ENCODE peak calls at places on chromosomes 11 and 22, in seven cellular contexts. One of them, this sample, is unnamed.

GRCh38 chr11:35523351-35523768 is 2.1 kb downstream of the PAMR1 start:
- DNase-seq in tibial nerve: no peak
- DNase-seq in uterus: no peak
- DNase-seq in right lobe of liver: no peak
- DNase-seq in CD8-positive, alpha-beta T cell: no peak
- DNase-seq in trophoblast cell: no peak
- DNase-seq in effector memory CD4-positive, alpha-beta T cell: no peak
- DNase-seq in this sample: no peak

GRCh38 chr11:128448981-128449713 is 138.2 kb downstream of the ETS1 start:
- DNase-seq in tibial nerve: no peak
- DNase-seq in uterus: no peak
- DNase-seq in trophoblast cell: no peak
- DNase-seq in effector memory CD4-positive, alpha-beta T cell: no peak
- DNase-seq in CD8-positive, alpha-beta T cell: no peak
- DNase-seq in right lobe of liver: no peak
- DNase-seq in this sample: no peak

GRCh38 chr22:49081261-49081666 is 746.4 kb downstream of the BRD1 start:
- DNase-seq in tibial nerve: no peak
- DNase-seq in effector memory CD4-positive, alpha-beta T cell: no peak
- DNase-seq in CD8-positive, alpha-beta T cell: no peak
- DNase-seq in uterus: no peak
- DNase-seq in right lobe of liver: no peak
- DNase-seq in trophoblast cell: no peak
- DNase-seq in this sample: no peak

GRCh38 chr11:110086892-110087309 is 6.3 kb upstream of the ZC3H12C start:
- DNase-seq in effector memory CD4-positive, alpha-beta T cell: no peak
- DNase-seq in CD8-positive, alpha-beta T cell: no peak
- DNase-seq in right lobe of liver: no peak
- DNase-seq in uterus: no peak
- DNase-seq in trophoblast cell: peak; percentile 36
- DNase-seq in tibial nerve: peak; percentile 58
- DNase-seq in this sample: no peak

GRCh38 chr11:102276302-102277182 is 40.7 kb upstream of the BIRC3 start:
- DNase-seq in uterus: no peak
- DNase-seq in trophoblast cell: no peak
- DNase-seq in effector memory CD4-positive, alpha-beta T cell: no peak
- DNase-seq in right lobe of liver: no peak
- DNase-seq in tibial nerve: no peak
- DNase-seq in CD8-positive, alpha-beta T cell: no peak
- DNase-seq in this sample: no peak

GRCh38 chr22:35544189-35544588 is 3.6 kb downstream of the RASD2 start:
- DNase-seq in uterus: no peak
- DNase-seq in CD8-positive, alpha-beta T cell: no peak
- DNase-seq in tibial nerve: no peak
- DNase-seq in trophoblast cell: no peak
- DNase-seq in effector memory CD4-positive, alpha-beta T cell: no peak
- DNase-seq in right lobe of liver: no peak
- DNase-seq in this sample: no peak

GRCh38 chr11:119363081-119363861 is 16.8 kb upstream of the MFRP start:
- DNase-seq in right lobe of liver: peak; percentile 40
- DNase-seq in tibial nerve: no peak
- DNase-seq in effector memory CD4-positive, alpha-beta T cell: no peak
- DNase-seq in uterus: peak; percentile 32
- DNase-seq in trophoblast cell: no peak
- DNase-seq in CD8-positive, alpha-beta T cell: no peak
- DNase-seq in this sample: peak; percentile 64

GRCh38 chr22:48919851-48920589 is 907.7 kb downstream of the BRD1 start:
- DNase-seq in trophoblast cell: no peak
- DNase-seq in right lobe of liver: no peak
- DNase-seq in uterus: no peak
- DNase-seq in tibial nerve: no peak
- DNase-seq in CD8-positive, alpha-beta T cell: no peak
- DNase-seq in effector memory CD4-positive, alpha-beta T cell: no peak
- DNase-seq in this sample: no peak

GRCh38 chr11:57230797-57231538 is 6.1 kb downstream of the APLNR start:
- DNase-seq in trophoblast cell: no peak
- DNase-seq in uterus: no peak
- DNase-seq in tibial nerve: no peak
- DNase-seq in right lobe of liver: no peak
- DNase-seq in CD8-positive, alpha-beta T cell: no peak
- DNase-seq in effector memory CD4-positive, alpha-beta T cell: no peak
- DNase-seq in this sample: no peak

GRCh38 chr11:8732748-8733241 is 50.2 kb downstream of the RPL27A start:
- DNase-seq in trophoblast cell: no peak
- DNase-seq in effector memory CD4-positive, alpha-beta T cell: no peak
- DNase-seq in uterus: peak; percentile 75
- DNase-seq in tibial nerve: no peak
- DNase-seq in right lobe of liver: peak; percentile 88
- DNase-seq in CD8-positive, alpha-beta T cell: no peak
- DNase-seq in this sample: peak; percentile 89

GRCh38 chr11:41286751-41287150 is 172.7 kb downstream of the LRRC4C start:
- DNase-seq in trophoblast cell: no peak
- DNase-seq in tibial nerve: no peak
- DNase-seq in right lobe of liver: no peak
- DNase-seq in effector memory CD4-positive, alpha-beta T cell: no peak
- DNase-seq in CD8-positive, alpha-beta T cell: no peak
- DNase-seq in uterus: no peak
- DNase-seq in this sample: no peak

GRCh38 chr11:7546324-7546791 is 32.6 kb downstream of the PPFIBP2 start:
- DNase-seq in right lobe of liver: no peak
- DNase-seq in tibial nerve: no peak
- DNase-seq in trophoblast cell: peak; percentile 38
- DNase-seq in CD8-positive, alpha-beta T cell: no peak
- DNase-seq in uterus: peak; percentile 24
- DNase-seq in effector memory CD4-positive, alpha-beta T cell: no peak
- DNase-seq in this sample: no peak

GRCh38 chr11:129251067-129251466 is 58.9 kb upstream of the ARHGAP32 start:
- DNase-seq in right lobe of liver: no peak
- DNase-seq in trophoblast cell: no peak
- DNase-seq in effector memory CD4-positive, alpha-beta T cell: no peak
- DNase-seq in uterus: no peak
- DNase-seq in CD8-positive, alpha-beta T cell: no peak
- DNase-seq in tibial nerve: no peak
- DNase-seq in this sample: no peak

GRCh38 chr11:117641008-117641915 is 155.8 kb downstream of the DSCAML1 start:
- DNase-seq in uterus: no peak
- DNase-seq in tibial nerve: no peak
- DNase-seq in trophoblast cell: no peak
- DNase-seq in effector memory CD4-positive, alpha-beta T cell: no peak
- DNase-seq in right lobe of liver: no peak
- DNase-seq in CD8-positive, alpha-beta T cell: no peak
- DNase-seq in this sample: no peak

GRCh38 chr11:11237433-11237832 is 115.6 kb downstream of the CSNK2A3 start:
- DNase-seq in effector memory CD4-positive, alpha-beta T cell: no peak
- DNase-seq in CD8-positive, alpha-beta T cell: no peak
- DNase-seq in right lobe of liver: no peak
- DNase-seq in trophoblast cell: no peak
- DNase-seq in uterus: no peak
- DNase-seq in tibial nerve: no peak
- DNase-seq in this sample: no peak

GRCh38 chr11:65718964-65719492 is 1.6 kb downstream of the RNASEH2C start:
- DNase-seq in effector memory CD4-positive, alpha-beta T cell: no peak
- DNase-seq in tibial nerve: no peak
- DNase-seq in CD8-positive, alpha-beta T cell: no peak
- DNase-seq in trophoblast cell: no peak
- DNase-seq in uterus: no peak
- DNase-seq in right lobe of liver: peak; percentile 65
- DNase-seq in this sample: no peak

GRCh38 chr22:49251371-49251770 is 576.3 kb downstream of the BRD1 start:
- DNase-seq in trophoblast cell: no peak
- DNase-seq in CD8-positive, alpha-beta T cell: no peak
- DNase-seq in tibial nerve: no peak
- DNase-seq in uterus: no peak
- DNase-seq in right lobe of liver: no peak
- DNase-seq in effector memory CD4-positive, alpha-beta T cell: no peak
- DNase-seq in this sample: no peak

DNA sequence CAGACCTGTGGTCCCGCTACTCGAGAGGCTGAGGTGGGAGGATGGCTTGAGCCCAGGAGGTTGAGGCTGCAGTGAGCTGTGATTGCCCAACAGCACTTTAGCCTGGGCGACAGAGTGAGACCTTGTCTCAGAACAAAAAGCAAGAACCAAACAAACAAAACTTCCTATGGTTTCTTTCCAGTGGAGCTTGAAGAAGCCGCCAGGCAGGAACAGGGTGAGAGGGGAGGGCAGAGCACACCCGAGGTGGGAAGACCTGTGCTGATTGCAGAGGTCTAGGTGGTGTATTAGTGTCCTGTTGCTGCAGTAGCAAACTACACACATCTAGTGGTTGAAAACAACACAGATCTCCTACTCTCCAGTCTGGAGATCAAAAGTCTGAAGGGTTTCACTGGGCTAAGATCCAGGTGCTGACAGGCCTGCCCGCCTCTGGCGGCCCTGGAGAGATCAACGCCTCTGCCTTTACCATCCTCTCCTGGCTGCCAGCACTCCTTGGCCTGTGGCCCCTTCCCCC is 10.5 kb downstream of the ARHGEF17 start:
- DNase-seq in tibial nerve: no peak
- DNase-seq in right lobe of liver: no peak
- DNase-seq in CD8-positive, alpha-beta T cell: no peak
- DNase-seq in uterus: no peak
- DNase-seq in trophoblast cell: no peak
- DNase-seq in effector memory CD4-positive, alpha-beta T cell: no peak
- DNase-seq in this sample: no peak
- H3K4me3 ChIP-seq in tibial nerve: no peak overlapping the region
- H3K4me3 ChIP-seq in right lobe of liver: no peak overlapping the region
- H3K4me3 ChIP-seq in CD8-positive, alpha-beta T cell: no peak overlapping the region
- H3K4me3 ChIP-seq in uterus: no peak overlapping the region
- H3K4me3 ChIP-seq in trophoblast cell: no peak overlapping the region
- H3K4me3 ChIP-seq in effector memory CD4-positive, alpha-beta T cell: no peak overlapping the region
- H3K4me3 ChIP-seq in this sample: peak overlapping the region; percentile 1

DNA sequence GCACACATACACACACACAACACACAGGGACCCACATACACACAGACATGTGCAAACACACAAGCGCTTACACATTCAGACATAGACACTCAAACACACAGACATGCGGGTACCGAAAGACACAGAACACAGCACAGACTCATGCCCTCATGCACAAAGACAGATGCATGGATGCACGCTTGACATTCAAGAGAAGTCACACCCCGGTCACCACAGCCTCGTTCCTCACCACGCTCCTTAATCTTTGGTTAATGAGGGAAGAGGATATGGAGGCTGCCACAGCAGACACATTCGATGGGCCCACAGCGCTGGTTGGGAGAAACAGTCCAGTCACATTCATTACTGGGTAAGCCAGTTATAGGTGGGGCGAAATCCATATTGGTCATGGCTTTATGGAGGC is 51.9 kb upstream of the EIF3D start:
- DNase-seq in effector memory CD4-positive, alpha-beta T cell: no peak
- DNase-seq in tibial nerve: no peak
- DNase-seq in CD8-positive, alpha-beta T cell: no peak
- DNase-seq in trophoblast cell: peak; percentile 16
- DNase-seq in right lobe of liver: no peak
- DNase-seq in uterus: no peak
- DNase-seq in this sample: no peak
- H3K4me1 ChIP-seq in effector memory CD4-positive, alpha-beta T cell: no peaks in the 10 kb centered on the region
- H3K4me1 ChIP-seq in tibial nerve: no peaks in the 10 kb centered on the region
- H3K4me1 ChIP-seq in CD8-positive, alpha-beta T cell: no peaks in the 10 kb centered on the region
- H3K4me1 ChIP-seq in trophoblast cell: peaks cover 2% of the 10 kb centered on the region
- H3K4me1 ChIP-seq in right lobe of liver: no peaks in the 10 kb centered on the region
- H3K4me1 ChIP-seq in uterus: no peaks in the 10 kb centered on the region
- H3K4me1 ChIP-seq in this sample: no peaks in the 10 kb centered on the region

GRCh38 chr22:24443668-24444067 is 16.3 kb downstream of the ADORA2A start:
- DNase-seq in uterus: no peak
- DNase-seq in tibial nerve: no peak
- DNase-seq in right lobe of liver: no peak
- DNase-seq in trophoblast cell: no peak
- DNase-seq in effector memory CD4-positive, alpha-beta T cell: no peak
- DNase-seq in CD8-positive, alpha-beta T cell: no peak
- DNase-seq in this sample: no peak

GRCh38 chr22:24445481-24446290 is 18.3 kb downstream of the ADORA2A start:
- DNase-seq in uterus: no peak
- DNase-seq in right lobe of liver: no peak
- DNase-seq in effector memory CD4-positive, alpha-beta T cell: no peak
- DNase-seq in trophoblast cell: no peak
- DNase-seq in CD8-positive, alpha-beta T cell: no peak
- DNase-seq in tibial nerve: no peak
- DNase-seq in this sample: no peak

GRCh38 chr22:24446291-24446611 is 18.9 kb downstream of the ADORA2A start:
- DNase-seq in uterus: no peak
- DNase-seq in trophoblast cell: no peak
- DNase-seq in tibial nerve: no peak
- DNase-seq in CD8-positive, alpha-beta T cell: no peak
- DNase-seq in effector memory CD4-positive, alpha-beta T cell: no peak
- DNase-seq in right lobe of liver: no peak
- DNase-seq in this sample: no peak

GRCh38 chr22:24444251-24444650 is 16.9 kb downstream of the ADORA2A start:
- DNase-seq in CD8-positive, alpha-beta T cell: no peak
- DNase-seq in tibial nerve: no peak
- DNase-seq in effector memory CD4-positive, alpha-beta T cell: no peak
- DNase-seq in trophoblast cell: no peak
- DNase-seq in right lobe of liver: no peak
- DNase-seq in uterus: no peak
- DNase-seq in this sample: no peak

GRCh38 chr22:24444729-24445466 is 17.5 kb downstream of the ADORA2A start:
- DNase-seq in CD8-positive, alpha-beta T cell: no peak
- DNase-seq in effector memory CD4-positive, alpha-beta T cell: no peak
- DNase-seq in tibial nerve: no peak
- DNase-seq in uterus: no peak
- DNase-seq in right lobe of liver: no peak
- DNase-seq in trophoblast cell: no peak
- DNase-seq in this sample: no peak
- H3K4me3 ChIP-seq in CD8-positive, alpha-beta T cell: no peak overlapping the region
- H3K4me3 ChIP-seq in effector memory CD4-positive, alpha-beta T cell: no peak overlapping the region
- H3K4me3 ChIP-seq in tibial nerve: no peak overlapping the region
- H3K4me3 ChIP-seq in uterus: no peak overlapping the region
- H3K4me3 ChIP-seq in right lobe of liver: no peak overlapping the region
- H3K4me3 ChIP-seq in trophoblast cell: peak overlapping the region; percentile 18
- H3K4me3 ChIP-seq in this sample: no peak overlapping the region

DNA sequence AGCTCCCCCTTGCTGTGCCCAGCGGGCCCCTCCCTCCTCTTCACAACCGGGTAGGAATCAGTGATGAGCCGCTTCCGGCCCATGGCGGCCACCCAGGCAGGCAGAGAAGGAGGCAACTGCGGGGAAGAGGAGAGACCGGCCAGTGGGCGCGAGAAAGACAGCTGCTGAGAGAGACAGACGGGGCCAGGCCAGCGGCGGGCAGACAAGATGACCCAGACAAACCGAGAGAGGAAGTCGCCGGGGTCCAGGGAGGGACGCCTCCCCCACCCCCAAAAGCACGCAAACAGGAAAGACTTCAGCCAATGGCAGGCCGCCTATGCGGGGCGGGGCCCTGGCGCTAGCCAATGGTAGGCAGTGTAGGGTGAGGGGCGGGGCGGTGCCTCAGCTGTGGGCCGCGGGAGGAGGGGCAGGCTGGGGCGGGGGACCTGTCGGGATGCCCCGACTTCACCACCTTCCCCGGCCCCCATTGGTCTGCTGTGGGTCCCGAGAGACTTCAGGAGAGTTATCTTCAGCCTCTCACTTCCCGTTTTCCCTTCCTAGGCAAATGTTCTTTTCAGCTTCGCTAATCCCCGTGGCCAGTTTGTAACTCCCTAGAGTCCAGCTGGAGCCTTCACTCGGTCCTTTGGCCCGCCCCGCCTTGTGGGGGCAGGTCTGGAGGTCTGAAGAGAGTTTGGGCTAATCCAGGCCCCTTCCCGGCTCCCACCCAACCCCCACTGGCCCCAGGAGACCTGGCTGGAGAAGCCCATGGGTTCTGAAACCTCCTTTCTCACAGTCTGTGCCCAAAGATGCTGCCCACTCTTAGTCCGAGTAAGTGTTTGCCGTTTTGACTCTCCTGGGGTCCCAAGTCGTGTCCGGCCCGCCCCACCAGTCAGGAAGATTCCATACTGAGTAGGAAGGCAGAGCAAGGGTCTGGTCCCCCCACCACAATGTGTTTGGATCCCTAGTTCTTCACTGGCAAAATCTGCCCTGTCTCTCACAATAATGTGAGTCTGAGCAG is at the start of gene POLD4:
- DNase-seq in trophoblast cell: peak; percentile 93
- DNase-seq in effector memory CD4-positive, alpha-beta T cell: peak; percentile 93
- DNase-seq in CD8-positive, alpha-beta T cell: peak; percentile 87
- DNase-seq in tibial nerve: peak; percentile 99
- DNase-seq in uterus: peak; percentile 99
- DNase-seq in right lobe of liver: peak; percentile 100
- DNase-seq in this sample: peak; percentile 99
- H3K4me1 ChIP-seq in trophoblast cell: peaks cover 18% of the 10 kb centered on the region
- H3K4me1 ChIP-seq in effector memory CD4-positive, alpha-beta T cell: peaks cover 48% of the 10 kb centered on the region
- H3K4me1 ChIP-seq in CD8-positive, alpha-beta T cell: peaks cover 45% of the 10 kb centered on the region
- H3K4me1 ChIP-seq in tibial nerve: peaks cover 66% of the 10 kb centered on the region
- H3K4me1 ChIP-seq in uterus: peaks cover 42% of the 10 kb centered on the region
- H3K4me1 ChIP-seq in right lobe of liver: peaks cover 40% of the 10 kb centered on the region
- H3K4me1 ChIP-seq in this sample: peaks cover 81% of the 10 kb centered on the region